ENCODE peak calls at places on chromosomes 12 and 14, in nine cellular contexts. A is AG08396; E is epithelial cell of prostate; M is stimulated activated CD8-positive, alpha-beta memory T cell treated with anti-CD3 and anti-CD28 coated beads, Interleukin-2, amount 100 ng/mL, for 48 hours; D is lower lobe of right lung; T is endothelial cell of umbilical vein; J is cerebellum; I is adipocyte; K is hepatocyte. B is an unnamed sample.

GRCh38 chr14:103136388-103137271 is 13.4 kb downstream of the TNFAIP2 start:
- DNase-seq in I (peak; percentile 66), K (peak; percentile 85), A (peak; percentile 83), E (no peak), J (no peak), M (no peak), D (peak; percentile 64), T (no peak), B (peak; percentile 76)

GRCh38 chr14:67722293-67722692 is 20.6 kb downstream of the RDH12 start:
- DNase-seq in E (no peak), D (no peak), K (peak; percentile 34), I (peak; percentile 37), A (peak; percentile 38), J (peak; percentile 24), T (no peak), M (no peak), B (peak; percentile 39)

GRCh38 chr14:67265131-67265530 is 23.9 kb downstream of the PALS1 start:
- DNase-seq in I (peak; percentile 42), K (peak; percentile 21), M (no peak), D (no peak), T (no peak), A (no peak), J (no peak), E (no peak), B (no peak)

GRCh38 chr12:98002887-98003493 is 512.4 kb upstream of the TMPO start:
- DNase-seq in A (no peak), T (peak; percentile 31), M (no peak), J (peak; percentile 41), E (no peak), I (peak; percentile 0), D (no peak), K (peak; percentile 72), B (peak; percentile 60)

GRCh38 chr12:26941251-26941650 is 3.0 kb downstream of the FGFR1OP2 start:
- DNase-seq in K (no peak), J (no peak), E (no peak), I (no peak), M (no peak), D (no peak), A (no peak), T (no peak), B (no peak)

GRCh38 chr14:34619399-34619920 is 10.5 kb downstream of the SNX6 start:
- DNase-seq in M (no peak), J (no peak), T (no peak), I (no peak), E (no peak), A (no peak), K (no peak), D (no peak), B (no peak)

GRCh38 chr12:47147749-47148148 is 68.0 kb upstream of the AMIGO2 start:
- DNase-seq in T (no peak), M (no peak), A (no peak), J (no peak), I (no peak), E (no peak), D (no peak), K (no peak), B (no peak)

GRCh38 chr12:22447223-22447622 is 97.1 kb downstream of the C2CD5 start:
- DNase-seq in K (no peak), T (no peak), E (no peak), I (peak; percentile 11), J (no peak), A (no peak), M (no peak), D (no peak), B (no peak)

GRCh38 chr12:90075685-90076084 is 367.0 kb upstream of the ATP2B1 start:
- DNase-seq in J (no peak), E (no peak), M (no peak), K (no peak), D (no peak), T (no peak), A (no peak), I (no peak), B (no peak)

GRCh38 chr14:33837943-33838683 is 112.8 kb downstream of the EGLN3 start:
- DNase-seq in A (no peak), T (no peak), I (no peak), M (no peak), E (no peak), K (no peak), J (no peak), D (no peak), B (no peak)

GRCh38 chr14:105394714-105395537 is 3.4 kb upstream of the TEX22 start:
- DNase-seq in A (no peak), E (no peak), I (no peak), T (no peak), J (no peak), K (no peak), D (peak; percentile 37), M (no peak), B (no peak)

GRCh38 chr14:37262649-37263048 is 64.9 kb downstream of the MIPOL1 start:
- DNase-seq in I (no peak), D (no peak), J (no peak), K (no peak), A (no peak), M (no peak), E (no peak), T (no peak), B (peak; percentile 4)

GRCh38 chr12:2613674-2614073 is 181.1 kb upstream of the FKBP4 start:
- DNase-seq in J (no peak), M (peak; percentile 30), D (no peak), K (peak; percentile 65), I (peak; percentile 99), A (peak; percentile 90), T (peak; percentile 3), E (peak; percentile 83), B (no peak)

GRCh38 chr12:5523396-5524115 is 91.6 kb downstream of the NTF3 start:
- DNase-seq in A (no peak), I (no peak), M (no peak), D (no peak), T (no peak), K (no peak), E (no peak), J (no peak), B (no peak)

GRCh38 chr14:92122761-92123160 is 992 bp downstream of the CPSF2 start:
- DNase-seq in T (no peak), A (peak; percentile 12), I (peak; percentile 12), K (no peak), D (no peak), E (no peak), J (no peak), M (no peak), B (no peak)

GRCh38 chr12:2743478-2743877 is 51.3 kb upstream of the FKBP4 start:
- DNase-seq in J (no peak), T (no peak), A (no peak), K (no peak), E (no peak), I (no peak), D (no peak), M (no peak), B (no peak)

GRCh38 chr12:122226366-122227222 is 742 bp upstream of the DIABLO start:
- DNase-seq in A (no peak), T (no peak), K (no peak), I (no peak), E (no peak), M (no peak), D (no peak), J (no peak), B (peak; percentile 94)

GRCh38 chr14:104048758-104049496 is 36.6 kb upstream of the ASPG start:
- DNase-seq in K (peak; percentile 57), I (peak; percentile 86), J (no peak), M (no peak), E (peak; percentile 16), D (no peak), T (no peak), A (no peak), B (no peak)

GRCh38 chr12:119183942-119184695 is 5.4 kb downstream of the HSPB8 start:
- DNase-seq in T (no peak), M (no peak), K (no peak), J (no peak), A (no peak), D (no peak), E (no peak), I (no peak), B (no peak)

GRCh38 chr14:80390911-80391310 is 179.6 kb upstream of the DIO2 start:
- DNase-seq in T (peak; percentile 7), K (peak; percentile 20), I (peak; percentile 51), E (peak; percentile 77), A (peak; percentile 12), J (no peak), D (no peak), M (no peak), B (peak; percentile 19)

B was measured in iPS-NIHi11.